ENCODE peak calls at places on chromosomes 16 and 17, in seven cellular contexts. One of them, this sample, is unnamed.

GRCh38 chr17:78629436-78629995 is 52.3 kb upstream of the DNAH17 start:
- DNase-seq in stromal cell of bone marrow: no peak
- DNase-seq in uterus: no peak
- DNase-seq in activated gamma-delta T cell treated with Interleukin-2 at 50 U/mL for 16 hours: no peak
- DNase-seq in activated effector memory CD4-positive, alpha-beta T cell treated with Interleukin-2 at 50 U/mL for 16 hours: no peak
- DNase-seq in GM20000: no peak
- DNase-seq in left colon: no peak
- DNase-seq in this sample: no peak

GRCh38 chr17:12730931-12731521 is 58.3 kb upstream of the ARHGAP44 start:
- DNase-seq in stromal cell of bone marrow: peak
- DNase-seq in uterus: peak
- DNase-seq in activated gamma-delta T cell treated with Interleukin-2 at 50 U/mL for 16 hours: no peak
- DNase-seq in activated effector memory CD4-positive, alpha-beta T cell treated with Interleukin-2 at 50 U/mL for 16 hours: no peak
- DNase-seq in GM20000: no peak
- DNase-seq in left colon: peak
- DNase-seq in this sample: no peak

GRCh38 chr16:48409839-48410610 is 24.8 kb upstream of the SIAH1 start:
- DNase-seq in stromal cell of bone marrow: peak
- DNase-seq in uterus: no peak
- DNase-seq in activated gamma-delta T cell treated with Interleukin-2 at 50 U/mL for 16 hours: no peak
- DNase-seq in activated effector memory CD4-positive, alpha-beta T cell treated with Interleukin-2 at 50 U/mL for 16 hours: no peak
- DNase-seq in GM20000: no peak
- DNase-seq in left colon: peak
- DNase-seq in this sample: no peak

GRCh38 chr17:28717578-28718316 is at the start of gene RAB34:
- DNase-seq in stromal cell of bone marrow: peak
- DNase-seq in uterus: peak
- DNase-seq in activated gamma-delta T cell treated with Interleukin-2 at 50 U/mL for 16 hours: no peak
- DNase-seq in activated effector memory CD4-positive, alpha-beta T cell treated with Interleukin-2 at 50 U/mL for 16 hours: no peak
- DNase-seq in GM20000: peak
- DNase-seq in left colon: peak
- DNase-seq in this sample: no peak

GRCh38 chr17:72760368-72760767 is 332.1 kb downstream of the SLC39A11 start:
- DNase-seq in stromal cell of bone marrow: no peak
- DNase-seq in uterus: no peak
- DNase-seq in activated gamma-delta T cell treated with Interleukin-2 at 50 U/mL for 16 hours: no peak
- DNase-seq in activated effector memory CD4-positive, alpha-beta T cell treated with Interleukin-2 at 50 U/mL for 16 hours: no peak
- DNase-seq in GM20000: no peak
- DNase-seq in left colon: no peak
- DNase-seq in this sample: no peak

GRCh38 chr16:83118365-83118764 is 491.6 kb downstream of the CDH13 start:
- DNase-seq in stromal cell of bone marrow: no peak
- DNase-seq in uterus: no peak
- DNase-seq in activated gamma-delta T cell treated with Interleukin-2 at 50 U/mL for 16 hours: no peak
- DNase-seq in activated effector memory CD4-positive, alpha-beta T cell treated with Interleukin-2 at 50 U/mL for 16 hours: no peak
- DNase-seq in GM20000: no peak
- DNase-seq in left colon: no peak
- DNase-seq in this sample: no peak

GRCh38 chr17:38456031-38456815 is 28.0 kb downstream of the ARHGAP23 start:
- DNase-seq in stromal cell of bone marrow: no peak
- DNase-seq in uterus: no peak
- DNase-seq in activated gamma-delta T cell treated with Interleukin-2 at 50 U/mL for 16 hours: no peak
- DNase-seq in activated effector memory CD4-positive, alpha-beta T cell treated with Interleukin-2 at 50 U/mL for 16 hours: no peak
- DNase-seq in GM20000: no peak
- DNase-seq in left colon: no peak
- DNase-seq in this sample: no peak

GRCh38 chr17:15649861-15650391 is 30.4 kb upstream of the FBXW10B start:
- DNase-seq in stromal cell of bone marrow: peak
- DNase-seq in uterus: peak
- DNase-seq in activated gamma-delta T cell treated with Interleukin-2 at 50 U/mL for 16 hours: no peak
- DNase-seq in activated effector memory CD4-positive, alpha-beta T cell treated with Interleukin-2 at 50 U/mL for 16 hours: no peak
- DNase-seq in GM20000: no peak
- DNase-seq in left colon: peak
- DNase-seq in this sample: no peak

GRCh38 chr17:52606098-52606497 is 447.6 kb upstream of the CA10 start:
- DNase-seq in stromal cell of bone marrow: no peak
- DNase-seq in uterus: no peak
- DNase-seq in activated gamma-delta T cell treated with Interleukin-2 at 50 U/mL for 16 hours: no peak
- DNase-seq in activated effector memory CD4-positive, alpha-beta T cell treated with Interleukin-2 at 50 U/mL for 16 hours: no peak
- DNase-seq in GM20000: no peak
- DNase-seq in left colon: no peak
- DNase-seq in this sample: no peak

GRCh38 chr17:60077672-60078519 is 825 bp downstream of the HEATR6 start:
- DNase-seq in stromal cell of bone marrow: no peak
- DNase-seq in uterus: no peak
- DNase-seq in activated gamma-delta T cell treated with Interleukin-2 at 50 U/mL for 16 hours: no peak
- DNase-seq in activated effector memory CD4-positive, alpha-beta T cell treated with Interleukin-2 at 50 U/mL for 16 hours: no peak
- DNase-seq in GM20000: peak
- DNase-seq in left colon: no peak
- DNase-seq in this sample: no peak

GRCh38 chr17:50883850-50884291 is 17.7 kb upstream of the TOB1 start:
- DNase-seq in stromal cell of bone marrow: no peak
- DNase-seq in uterus: no peak
- DNase-seq in activated gamma-delta T cell treated with Interleukin-2 at 50 U/mL for 16 hours: no peak
- DNase-seq in activated effector memory CD4-positive, alpha-beta T cell treated with Interleukin-2 at 50 U/mL for 16 hours: no peak
- DNase-seq in GM20000: peak
- DNase-seq in left colon: peak
- DNase-seq in this sample: no peak

GRCh38 chr16:28130099-28131088 is 66.9 kb upstream of the GSG1L start:
- DNase-seq in stromal cell of bone marrow: peak
- DNase-seq in uterus: no peak
- DNase-seq in activated gamma-delta T cell treated with Interleukin-2 at 50 U/mL for 16 hours: no peak
- DNase-seq in activated effector memory CD4-positive, alpha-beta T cell treated with Interleukin-2 at 50 U/mL for 16 hours: no peak
- DNase-seq in GM20000: no peak
- DNase-seq in left colon: no peak
- DNase-seq in this sample: no peak

GRCh38 chr16:3598236-3598635 is 13.2 kb downstream of the SLX4 start:
- DNase-seq in stromal cell of bone marrow: no peak
- DNase-seq in uterus: no peak
- DNase-seq in activated gamma-delta T cell treated with Interleukin-2 at 50 U/mL for 16 hours: no peak
- DNase-seq in activated effector memory CD4-positive, alpha-beta T cell treated with Interleukin-2 at 50 U/mL for 16 hours: no peak
- DNase-seq in GM20000: no peak
- DNase-seq in left colon: no peak
- DNase-seq in this sample: no peak

GRCh38 chr16:53768167-53768566 is 64.2 kb downstream of the FTO start:
- DNase-seq in stromal cell of bone marrow: no peak
- DNase-seq in uterus: no peak
- DNase-seq in activated gamma-delta T cell treated with Interleukin-2 at 50 U/mL for 16 hours: no peak
- DNase-seq in activated effector memory CD4-positive, alpha-beta T cell treated with Interleukin-2 at 50 U/mL for 16 hours: no peak
- DNase-seq in GM20000: no peak
- DNase-seq in left colon: no peak
- DNase-seq in this sample: no peak

GRCh38 chr17:32127156-32127897 is 15.0 kb upstream of the RHOT1 start:
- DNase-seq in stromal cell of bone marrow: peak
- DNase-seq in uterus: peak
- DNase-seq in activated gamma-delta T cell treated with Interleukin-2 at 50 U/mL for 16 hours: peak
- DNase-seq in activated effector memory CD4-positive, alpha-beta T cell treated with Interleukin-2 at 50 U/mL for 16 hours: peak
- DNase-seq in GM20000: peak
- DNase-seq in left colon: peak
- DNase-seq in this sample: peak

GRCh38 chr17:29444589-29444988 is 54.4 kb downstream of the TAOK1 start:
- DNase-seq in stromal cell of bone marrow: peak
- DNase-seq in uterus: no peak
- DNase-seq in activated gamma-delta T cell treated with Interleukin-2 at 50 U/mL for 16 hours: no peak
- DNase-seq in activated effector memory CD4-positive, alpha-beta T cell treated with Interleukin-2 at 50 U/mL for 16 hours: no peak
- DNase-seq in GM20000: no peak
- DNase-seq in left colon: no peak
- DNase-seq in this sample: no peak

GRCh38 chr17:7834554-7834890 is 505 bp downstream of the KDM6B start:
- DNase-seq in stromal cell of bone marrow: no peak
- DNase-seq in uterus: peak
- DNase-seq in activated gamma-delta T cell treated with Interleukin-2 at 50 U/mL for 16 hours: peak
- DNase-seq in activated effector memory CD4-positive, alpha-beta T cell treated with Interleukin-2 at 50 U/mL for 16 hours: peak
- DNase-seq in GM20000: peak
- DNase-seq in left colon: peak
- DNase-seq in this sample: peak